ENCODE peak calls at places on chromosomes 3 and 15, in six cellular contexts. One of them, this sample, is unnamed.

GRCh38 chr3:101512521-101513418 is at the start of gene SENP7:
- DNase-seq in activated naive CD4-positive, alpha-beta T cell treated with Interleukin-2 at 50 U/mL for 16 hours: peak
- DNase-seq in stimulated activated CD4-positive, alpha-beta T cell treated with anti-CD3 and anti-CD28 coated beads, Interleukin-4, amount 100 ng/mL, for 48 hours: peak
- DNase-seq in uterus: peak
- DNase-seq in psoas muscle: peak
- DNase-seq in HT1080: peak
- DNase-seq in this sample: peak

GRCh38 chr3:188296761-188297689 is 143.1 kb downstream of the LPP start:
- DNase-seq in activated naive CD4-positive, alpha-beta T cell treated with Interleukin-2 at 50 U/mL for 16 hours: no peak
- DNase-seq in stimulated activated CD4-positive, alpha-beta T cell treated with anti-CD3 and anti-CD28 coated beads, Interleukin-4, amount 100 ng/mL, for 48 hours: no peak
- DNase-seq in uterus: peak
- DNase-seq in psoas muscle: no peak
- DNase-seq in HT1080: peak
- DNase-seq in this sample: no peak

GRCh38 chr3:185825639-185826481 is 1.0 kb upstream of the IGF2BP2 start:
- DNase-seq in activated naive CD4-positive, alpha-beta T cell treated with Interleukin-2 at 50 U/mL for 16 hours: peak
- DNase-seq in stimulated activated CD4-positive, alpha-beta T cell treated with anti-CD3 and anti-CD28 coated beads, Interleukin-4, amount 100 ng/mL, for 48 hours: peak
- DNase-seq in uterus: peak
- DNase-seq in psoas muscle: peak
- DNase-seq in HT1080: peak
- DNase-seq in this sample: peak

GRCh38 chr3:130820976-130821375 is 72.9 kb upstream of the ATP2C1 start:
- DNase-seq in activated naive CD4-positive, alpha-beta T cell treated with Interleukin-2 at 50 U/mL for 16 hours: no peak
- DNase-seq in stimulated activated CD4-positive, alpha-beta T cell treated with anti-CD3 and anti-CD28 coated beads, Interleukin-4, amount 100 ng/mL, for 48 hours: no peak
- DNase-seq in uterus: no peak
- DNase-seq in psoas muscle: no peak
- DNase-seq in HT1080: peak
- DNase-seq in this sample: no peak

GRCh38 chr15:26024241-26024640 is 161.1 kb upstream of the ATP10A start:
- DNase-seq in activated naive CD4-positive, alpha-beta T cell treated with Interleukin-2 at 50 U/mL for 16 hours: no peak
- DNase-seq in stimulated activated CD4-positive, alpha-beta T cell treated with anti-CD3 and anti-CD28 coated beads, Interleukin-4, amount 100 ng/mL, for 48 hours: no peak
- DNase-seq in uterus: no peak
- DNase-seq in psoas muscle: no peak
- DNase-seq in HT1080: no peak
- DNase-seq in this sample: no peak

GRCh38 chr3:123883656-123884257 is 375 bp downstream of the MYLK start:
- DNase-seq in activated naive CD4-positive, alpha-beta T cell treated with Interleukin-2 at 50 U/mL for 16 hours: no peak
- DNase-seq in stimulated activated CD4-positive, alpha-beta T cell treated with anti-CD3 and anti-CD28 coated beads, Interleukin-4, amount 100 ng/mL, for 48 hours: no peak
- DNase-seq in uterus: peak
- DNase-seq in psoas muscle: peak
- DNase-seq in HT1080: peak
- DNase-seq in this sample: peak

GRCh38 chr3:23648965-23649328 is 156.8 kb upstream of the UBE2E1 start:
- DNase-seq in activated naive CD4-positive, alpha-beta T cell treated with Interleukin-2 at 50 U/mL for 16 hours: no peak
- DNase-seq in stimulated activated CD4-positive, alpha-beta T cell treated with anti-CD3 and anti-CD28 coated beads, Interleukin-4, amount 100 ng/mL, for 48 hours: no peak
- DNase-seq in uterus: no peak
- DNase-seq in psoas muscle: no peak
- DNase-seq in HT1080: no peak
- DNase-seq in this sample: no peak

GRCh38 chr3:72258786-72259185 is 473.8 kb upstream of the PROK2 start:
- DNase-seq in activated naive CD4-positive, alpha-beta T cell treated with Interleukin-2 at 50 U/mL for 16 hours: no peak
- DNase-seq in stimulated activated CD4-positive, alpha-beta T cell treated with anti-CD3 and anti-CD28 coated beads, Interleukin-4, amount 100 ng/mL, for 48 hours: no peak
- DNase-seq in uterus: no peak
- DNase-seq in psoas muscle: no peak
- DNase-seq in HT1080: no peak
- DNase-seq in this sample: no peak

GRCh38 chr3:13557417-13557816 is 8.5 kb downstream of the FBLN2 start:
- DNase-seq in activated naive CD4-positive, alpha-beta T cell treated with Interleukin-2 at 50 U/mL for 16 hours: no peak
- DNase-seq in stimulated activated CD4-positive, alpha-beta T cell treated with anti-CD3 and anti-CD28 coated beads, Interleukin-4, amount 100 ng/mL, for 48 hours: no peak
- DNase-seq in uterus: no peak
- DNase-seq in psoas muscle: no peak
- DNase-seq in HT1080: no peak
- DNase-seq in this sample: no peak

GRCh38 chr3:165225604-165226003 is 29.4 kb upstream of the SLITRK3 start:
- DNase-seq in activated naive CD4-positive, alpha-beta T cell treated with Interleukin-2 at 50 U/mL for 16 hours: no peak
- DNase-seq in stimulated activated CD4-positive, alpha-beta T cell treated with anti-CD3 and anti-CD28 coated beads, Interleukin-4, amount 100 ng/mL, for 48 hours: no peak
- DNase-seq in uterus: no peak
- DNase-seq in psoas muscle: no peak
- DNase-seq in HT1080: no peak
- DNase-seq in this sample: no peak

GRCh38 chr3:139546772-139547171 is 7.2 kb upstream of the RBP1 start:
- DNase-seq in activated naive CD4-positive, alpha-beta T cell treated with Interleukin-2 at 50 U/mL for 16 hours: no peak
- DNase-seq in stimulated activated CD4-positive, alpha-beta T cell treated with anti-CD3 and anti-CD28 coated beads, Interleukin-4, amount 100 ng/mL, for 48 hours: no peak
- DNase-seq in uterus: no peak
- DNase-seq in psoas muscle: no peak
- DNase-seq in HT1080: no peak
- DNase-seq in this sample: no peak

GRCh38 chr3:187367561-187368103 is 553 bp upstream of the RTP4 start:
- DNase-seq in activated naive CD4-positive, alpha-beta T cell treated with Interleukin-2 at 50 U/mL for 16 hours: no peak
- DNase-seq in stimulated activated CD4-positive, alpha-beta T cell treated with anti-CD3 and anti-CD28 coated beads, Interleukin-4, amount 100 ng/mL, for 48 hours: no peak
- DNase-seq in uterus: peak
- DNase-seq in psoas muscle: peak
- DNase-seq in HT1080: no peak
- DNase-seq in this sample: no peak

GRCh38 chr3:37922721-37923575 is 61.3 kb downstream of the CTDSPL start:
- DNase-seq in activated naive CD4-positive, alpha-beta T cell treated with Interleukin-2 at 50 U/mL for 16 hours: no peak
- DNase-seq in stimulated activated CD4-positive, alpha-beta T cell treated with anti-CD3 and anti-CD28 coated beads, Interleukin-4, amount 100 ng/mL, for 48 hours: no peak
- DNase-seq in uterus: no peak
- DNase-seq in psoas muscle: peak
- DNase-seq in HT1080: peak
- DNase-seq in this sample: no peak

GRCh38 chr3:33645060-33645841 is 72.8 kb downstream of the CLASP2 start:
- DNase-seq in activated naive CD4-positive, alpha-beta T cell treated with Interleukin-2 at 50 U/mL for 16 hours: peak
- DNase-seq in stimulated activated CD4-positive, alpha-beta T cell treated with anti-CD3 and anti-CD28 coated beads, Interleukin-4, amount 100 ng/mL, for 48 hours: no peak
- DNase-seq in uterus: no peak
- DNase-seq in psoas muscle: no peak
- DNase-seq in HT1080: no peak
- DNase-seq in this sample: no peak

GRCh38 chr3:156687023-156687422 is 12.6 kb downstream of the TIPARP start:
- DNase-seq in activated naive CD4-positive, alpha-beta T cell treated with Interleukin-2 at 50 U/mL for 16 hours: no peak
- DNase-seq in stimulated activated CD4-positive, alpha-beta T cell treated with anti-CD3 and anti-CD28 coated beads, Interleukin-4, amount 100 ng/mL, for 48 hours: no peak
- DNase-seq in uterus: no peak
- DNase-seq in psoas muscle: no peak
- DNase-seq in HT1080: no peak
- DNase-seq in this sample: no peak

GRCh38 chr15:80087104-80087503 is 27.6 kb downstream of the ZFAND6 start:
- DNase-seq in activated naive CD4-positive, alpha-beta T cell treated with Interleukin-2 at 50 U/mL for 16 hours: no peak
- DNase-seq in stimulated activated CD4-positive, alpha-beta T cell treated with anti-CD3 and anti-CD28 coated beads, Interleukin-4, amount 100 ng/mL, for 48 hours: no peak
- DNase-seq in uterus: no peak
- DNase-seq in psoas muscle: no peak
- DNase-seq in HT1080: no peak
- DNase-seq in this sample: no peak

GRCh38 chr15:25171856-25172687 is 217.3 kb downstream of the SNRPN start:
- DNase-seq in activated naive CD4-positive, alpha-beta T cell treated with Interleukin-2 at 50 U/mL for 16 hours: no peak
- DNase-seq in stimulated activated CD4-positive, alpha-beta T cell treated with anti-CD3 and anti-CD28 coated beads, Interleukin-4, amount 100 ng/mL, for 48 hours: no peak
- DNase-seq in uterus: peak
- DNase-seq in psoas muscle: peak
- DNase-seq in HT1080: no peak
- DNase-seq in this sample: no peak

This sample was measured in nephron progenitor cell.